ENCODE peak calls at places on chromosome 19, in six cellular contexts. J is fibroblast of lung, S is tibial nerve, K is K562, U is SJSA1, X is PC-9. D is an unnamed sample.
A peak's percentile ranks its signal among the peaks of the same experiment; 100 is the strongest.

GRCh38 chr19:1455002-1455335 is 5.0 kb downstream of the APC2 start:
- DNase-seq in J (no peak), S (no peak), K (no peak), U (no peak), X (peak; percentile 52), D (no peak)

GRCh38 chr19:17289489-17289888 is 7.8 kb downstream of the ANKLE1 start:
- DNase-seq in J (peak; percentile 92), S (no peak), K (peak; percentile 99), U (peak; percentile 20), X (no peak), D (peak; percentile 99)

GRCh38 chr19:1324792-1325567 is 39.3 kb downstream of the EFNA2 start:
- DNase-seq in J (peak; percentile 86), S (peak; percentile 31), K (peak; percentile 80), U (peak; percentile 30), X (peak; percentile 57), D (peak; percentile 89)

GRCh38 chr19:56637976-56638555 is 4.9 kb upstream of the SMIM17 start:
- DNase-seq in J (peak; percentile 74), S (peak; percentile 30), K (peak; percentile 51), U (no peak), X (peak; percentile 68), D (peak; percentile 80)

GRCh38 chr19:35328851-35329285 is at the start of gene CD22:
- DNase-seq in J (no peak), S (no peak), K (no peak), U (no peak), X (no peak), D (peak; percentile 36)

GRCh38 chr19:4430760-4431159 is 26.8 kb downstream of the UBXN6 start:
- DNase-seq in J (no peak), S (no peak), K (no peak), U (no peak), X (no peak), D (no peak)

GRCh38 chr19:16208064-16208759 is 10.5 kb downstream of the AP1M1 start:
- DNase-seq in J (no peak), S (no peak), K (no peak), U (no peak), X (no peak), D (no peak)

GRCh38 chr19:18618236-18618635 is 5.6 kb downstream of the TMEM59L start:
- DNase-seq in J (no peak), S (no peak), K (no peak), U (no peak), X (no peak), D (no peak)

GRCh38 chr19:20244356-20244755 is 77.3 kb downstream of the ZNF486 start:
- DNase-seq in J (no peak), S (no peak), K (no peak), U (no peak), X (no peak), D (no peak)

DNA sequence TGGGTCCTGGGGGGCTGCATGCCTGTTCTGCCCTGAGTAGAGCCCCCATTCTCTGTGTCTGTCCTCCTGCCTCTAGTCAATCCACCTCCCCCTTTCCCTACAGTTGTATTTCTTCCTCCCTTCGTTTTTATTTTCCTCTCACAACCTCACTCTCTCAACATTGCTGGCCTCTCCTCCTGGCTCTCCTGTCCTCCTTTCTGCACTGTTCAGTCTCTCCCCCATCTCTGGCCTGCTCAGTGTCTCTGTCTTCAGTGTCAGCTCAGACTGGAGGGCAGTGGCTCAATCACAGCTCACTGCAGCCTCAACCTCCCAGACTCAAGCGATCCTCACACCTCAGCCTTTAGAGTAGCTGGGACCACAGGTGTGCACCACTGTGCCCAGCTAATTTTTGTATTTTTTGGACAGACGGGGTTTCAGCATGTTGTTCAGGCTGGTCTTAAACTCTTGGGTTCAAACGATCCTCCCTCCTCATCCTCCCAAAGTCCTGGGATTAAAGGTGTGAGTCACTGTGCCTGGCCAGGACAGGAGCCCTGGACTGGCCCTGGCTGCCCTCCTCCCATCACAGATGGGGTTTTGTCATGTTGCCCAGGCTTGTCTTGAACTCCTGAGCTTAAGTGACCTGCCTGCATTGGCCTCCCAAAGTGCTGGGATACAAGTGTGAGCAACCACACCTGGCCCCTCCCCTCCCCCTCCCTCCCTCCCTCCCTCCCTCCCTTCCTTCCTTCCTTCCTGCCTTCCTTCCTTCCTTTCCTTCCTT is 32.0 kb upstream of the IGFL1 start:
- DNase-seq in J (no peak), S (no peak), K (no peak), U (no peak), X (no peak), D (peak; percentile 8)
- H3K36me3 ChIP-seq in J (no peaks in the 10 kb centered on the region), S (no peaks in the 10 kb centered on the region), K (no peaks in the 10 kb centered on the region), U (no peaks in the 10 kb centered on the region), X (peaks cover 36% of the 10 kb centered on the region), D (no peaks in the 10 kb centered on the region)

GRCh38 chr19:33234736-33235135 is 9.1 kb upstream of the SLC7A10 start:
- DNase-seq in J (no peak), S (no peak), K (no peak), U (no peak), X (no peak), D (no peak)
- H3K4me3 ChIP-seq in J (no peak overlapping the region), S (no peak overlapping the region), K (no peak overlapping the region), U (no peak overlapping the region), X (no peak overlapping the region), D (no peak overlapping the region)

GRCh38 chr19:49287141-49287540 is 37.9 kb downstream of the SLC6A16 start:
- DNase-seq in J (no peak), S (no peak), K (no peak), U (no peak), X (no peak), D (no peak)

GRCh38 chr19:49282184-49282583 is 42.8 kb downstream of the SLC6A16 start:
- DNase-seq in J (no peak), S (no peak), K (no peak), U (no peak), X (no peak), D (no peak)
- H3K36me3 ChIP-seq in J (no peaks in the 10 kb centered on the region), S (no peaks in the 10 kb centered on the region), K (no peaks in the 10 kb centered on the region), U (no peaks in the 10 kb centered on the region), X (no peaks in the 10 kb centered on the region), D (no peaks in the 10 kb centered on the region)

DNA sequence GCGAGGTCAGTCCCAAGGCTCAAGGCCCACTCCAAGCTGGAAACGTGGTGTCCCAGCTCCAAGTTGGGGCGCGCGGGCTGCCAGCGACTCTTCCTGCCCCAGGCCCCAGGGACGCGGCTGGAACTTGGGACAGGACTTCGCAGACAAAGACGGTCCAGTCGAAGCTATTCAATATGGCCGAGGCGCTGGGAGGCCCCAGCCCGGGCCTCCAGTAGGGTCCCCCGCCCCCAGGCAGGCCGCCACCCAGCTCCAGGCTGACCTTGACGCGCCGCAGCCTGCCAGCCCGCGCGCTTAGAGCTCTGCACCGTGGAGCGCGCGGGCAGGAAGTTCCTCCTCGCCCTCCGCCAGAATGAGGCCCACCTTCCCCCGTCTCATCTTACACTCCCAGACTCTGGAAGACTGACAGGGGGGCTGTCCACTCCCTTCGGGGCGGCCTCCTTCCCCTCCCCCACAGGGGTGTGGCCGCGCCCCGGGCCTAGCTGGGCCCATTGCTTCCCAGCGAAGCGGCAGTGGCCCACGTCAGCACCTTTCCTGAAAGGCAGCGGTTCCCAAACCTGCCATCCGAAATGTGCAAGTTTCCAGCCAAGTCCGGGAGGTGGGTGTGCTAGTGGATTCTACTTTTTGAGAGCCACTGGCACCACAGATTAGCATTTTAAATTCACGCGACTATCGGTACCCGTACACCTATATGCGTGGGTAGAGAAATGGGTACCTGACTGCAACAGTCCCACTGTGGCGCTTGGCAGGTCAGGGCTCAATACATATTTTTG is at the start of gene CCDC8:
- DNase-seq in J (peak; percentile 98), S (peak; percentile 41), K (peak; percentile 96), U (peak; percentile 93), X (peak; percentile 76), D (peak; percentile 98)
- H3K4me3 ChIP-seq in J (peak within 1 kb of the TSS; percentile 49), S (peak within 1 kb of the TSS; percentile 37), K (peak within 1 kb of the TSS; percentile 63), U (peak within 1 kb of the TSS; percentile 48), X (no peak within 1 kb of the TSS), D (peak within 1 kb of the TSS; percentile 89)

GRCh38 chr19:13040916-13041292 is 45.6 kb downstream of the NFIX start:
- DNase-seq in J (no peak), S (no peak), K (no peak), U (no peak), X (no peak), D (no peak)

GRCh38 chr19:13040232-13040915 is 45.1 kb downstream of the NFIX start:
- DNase-seq in J (no peak), S (no peak), K (no peak), U (no peak), X (no peak), D (no peak)

GRCh38 chr19:13037718-13038117 is 42.4 kb downstream of the NFIX start:
- DNase-seq in J (no peak), S (no peak), K (no peak), U (no peak), X (no peak), D (no peak)

GRCh38 chr19:13038306-13039210 is 43.3 kb downstream of the NFIX start:
- DNase-seq in J (no peak), S (no peak), K (no peak), U (no peak), X (no peak), D (no peak)

DNA sequence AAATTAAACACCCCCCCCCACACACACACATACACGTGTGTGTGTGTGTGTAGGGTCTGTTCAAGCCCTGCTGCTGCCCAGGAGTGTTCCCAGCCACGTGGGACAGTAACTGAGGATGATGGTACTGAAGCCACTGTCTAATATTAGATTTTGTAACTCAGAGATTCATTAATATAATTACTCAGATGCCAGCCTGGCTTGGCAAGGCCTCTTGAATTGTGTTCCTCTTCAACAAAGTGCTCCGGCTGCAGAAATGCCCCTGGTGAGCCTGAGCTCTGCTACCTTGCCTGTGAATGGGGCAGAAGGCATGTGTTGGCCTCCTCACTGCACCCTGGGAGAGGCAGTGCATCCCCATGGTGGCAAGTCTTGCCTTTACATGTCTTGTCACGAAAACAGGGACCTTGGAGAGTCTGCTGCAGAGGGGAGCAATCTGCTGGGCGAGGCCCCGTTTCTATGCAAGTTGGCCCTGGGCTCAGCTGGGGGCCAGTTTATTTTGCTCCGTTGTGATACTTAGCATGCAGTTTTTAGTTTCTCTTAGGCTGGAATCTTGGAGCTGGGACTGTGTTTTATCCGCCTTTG is 44.0 kb downstream of the NFIX start:
- DNase-seq in J (no peak), S (no peak), K (no peak), U (no peak), X (no peak), D (no peak)
- H3K36me3 ChIP-seq in J (peaks cover 7% of the 10 kb centered on the region), S (no peaks in the 10 kb centered on the region), K (peaks cover 14% of the 10 kb centered on the region), U (peaks cover 9% of the 10 kb centered on the region), X (no peaks in the 10 kb centered on the region), D (no peaks in the 10 kb centered on the region)

DNA sequence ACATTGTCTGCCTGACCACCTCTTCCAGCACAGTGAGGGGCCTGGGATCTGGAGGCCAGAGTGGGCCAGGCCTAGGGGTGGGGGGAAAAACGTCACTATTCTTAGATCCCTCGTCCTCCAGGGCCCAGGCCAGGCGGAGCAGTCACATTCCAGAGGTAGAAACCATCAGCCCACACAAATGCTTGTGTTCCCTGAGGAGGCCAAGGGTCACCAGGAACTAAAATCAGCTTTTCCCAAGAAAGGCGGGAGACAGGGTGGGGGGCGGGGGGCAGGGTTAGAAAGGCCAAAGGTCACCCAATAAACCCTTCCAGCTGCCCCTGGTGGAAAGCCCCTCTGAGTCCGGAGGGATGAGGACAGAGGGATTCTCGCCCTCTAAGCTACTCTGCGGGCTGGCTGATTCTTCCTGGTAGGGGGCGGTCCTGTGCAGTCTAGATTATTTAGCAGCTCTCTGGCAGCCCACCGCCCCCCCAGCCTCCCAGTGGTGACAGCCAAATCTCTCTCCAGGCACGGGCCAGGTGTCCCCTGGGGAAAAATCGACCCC is 23.5 kb upstream of the CCL25 start:
- DNase-seq in J (no peak), S (no peak), K (peak; percentile 45), U (no peak), X (no peak), D (peak; percentile 85)
- H3K4me3 ChIP-seq in J (no peak overlapping the region), S (no peak overlapping the region), K (no peak overlapping the region), U (no peak overlapping the region), X (no peak overlapping the region), D (no peak overlapping the region)